ENCODE peak calls at places on chromosomes 13 and 19, in five cellular contexts. P, T, O, A and B are unnamed samples.

GRCh38 chr13:61255035-61255796 is 160.4 kb downstream of the PCDH20 start:
- DNase-seq in P (no peak), T (no peak), O (peak; percentile 35), A (no peak), B (no peak)

GRCh38 chr19:55097864-55098715 is 19.3 kb downstream of the PPP1R12C start:
- DNase-seq in P (no peak), T (no peak), O (no peak), A (no peak), B (peak; percentile 54)

GRCh38 chr13:23146811-23147245 is 34.0 kb upstream of the SGCG start:
- DNase-seq in P (no peak), T (no peak), O (no peak), A (no peak), B (no peak)

GRCh38 chr19:954672-955494 is 29.0 kb downstream of the ARID3A start:
- DNase-seq in P (no peak), T (no peak), O (peak; percentile 63), A (no peak), B (peak; percentile 45)

GRCh38 chr13:76828316-76828741 is 57.9 kb downstream of the KCTD12 start:
- DNase-seq in P (no peak), T (no peak), O (no peak), A (no peak), B (no peak)

GRCh38 chr13:106532111-106532929 is 3.1 kb downstream of the EFNB2 start:
- DNase-seq in P (no peak), T (no peak), O (peak; percentile 59), A (no peak), B (no peak)

GRCh38 chr13:102286326-102286725 is 115.5 kb downstream of the FGF14 start:
- DNase-seq in P (no peak), T (no peak), O (no peak), A (no peak), B (no peak)

GRCh38 chr19:4711211-4711610 is 12.4 kb downstream of the DPP9 start:
- DNase-seq in P (no peak), T (no peak), O (no peak), A (no peak), B (no peak)

GRCh38 chr13:112188298-112188610 is 121.3 kb downstream of the SOX1 start:
- DNase-seq in P (no peak), T (no peak), O (no peak), A (no peak), B (no peak)

GRCh38 chr13:71591380-71591779 is 275.6 kb downstream of the DACH1 start:
- DNase-seq in P (no peak), T (no peak), O (no peak), A (no peak), B (no peak)

GRCh38 chr19:40802300-40803169 is 3.5 kb downstream of the EGLN2 start:
- DNase-seq in P (no peak), T (no peak), O (no peak), A (no peak), B (no peak)

GRCh38 chr19:9431475-9431874 is 3.9 kb downstream of the ZNF266 start:
- DNase-seq in P (no peak), T (no peak), O (peak; percentile 58), A (no peak), B (no peak)

GRCh38 chr13:32381539-32381938 is 46.4 kb downstream of the N4BP2L1 start:
- DNase-seq in P (no peak), T (no peak), O (peak; percentile 71), A (no peak), B (no peak)

GRCh38 chr13:99658266-99658991 is 157.2 kb downstream of the TM9SF2 start:
- DNase-seq in P (no peak), T (peak; percentile 57), O (peak; percentile 83), A (no peak), B (no peak)

DNA sequence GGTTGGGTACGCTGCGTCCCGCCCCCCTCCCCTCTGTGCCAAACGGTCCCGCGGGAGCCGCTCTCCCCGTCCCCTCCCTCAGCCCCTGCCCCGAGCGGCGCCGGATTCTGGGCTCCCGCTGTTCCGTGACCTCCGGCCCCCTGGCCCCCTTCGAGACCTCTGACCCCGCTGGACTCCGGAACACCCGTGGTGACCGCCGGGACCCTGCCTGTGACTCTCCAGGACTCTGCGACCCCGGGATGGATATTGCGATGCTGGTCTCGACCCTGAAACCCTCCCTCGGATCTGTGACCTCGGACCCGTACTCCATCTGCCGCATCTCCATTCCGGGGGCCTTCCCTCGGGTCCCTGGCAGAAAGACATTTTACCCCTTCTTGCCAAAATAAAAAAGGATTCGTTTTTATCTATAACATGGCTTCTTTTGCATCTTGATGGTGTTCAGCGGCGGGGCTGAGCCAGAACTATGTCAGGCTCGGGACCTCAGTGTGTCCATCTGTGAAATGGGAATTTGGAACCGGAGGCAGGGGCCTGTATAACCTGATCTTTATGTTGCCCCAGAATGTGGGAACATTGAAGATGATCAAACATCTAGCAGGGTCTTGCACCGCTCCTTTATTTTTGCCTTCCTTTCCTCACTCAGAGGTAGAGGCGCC is 654 bp upstream of the MEGF8 start:
- DNase-seq in P (peak; percentile 29), T (peak; percentile 68), O (peak; percentile 47), A (no peak), B (no peak)
- H3K27ac ChIP-seq in P (no peak overlapping the region), T (no peak overlapping the region), O (no peak overlapping the region), A (no peak overlapping the region), B (no peak overlapping the region)

GRCh38 chr19:16626796-16627193 is 1.2 kb downstream of the MED26 start:
- DNase-seq in P (no peak), T (no peak), O (peak; percentile 21), A (no peak), B (no peak)

GRCh38 chr19:16627928-16628182 is 149 bp downstream of the MED26 start:
- DNase-seq in P (peak; percentile 30), T (no peak), O (no peak), A (no peak), B (no peak)

GRCh38 chr19:16627194-16627927 is 643 bp downstream of the MED26 start:
- DNase-seq in P (no peak), T (no peak), O (peak; percentile 52), A (no peak), B (no peak)

GRCh38 chr19:16628984-16629691 is 1.1 kb upstream of the MED26 start:
- DNase-seq in P (peak; percentile 53), T (no peak), O (no peak), A (no peak), B (no peak)

DNA sequence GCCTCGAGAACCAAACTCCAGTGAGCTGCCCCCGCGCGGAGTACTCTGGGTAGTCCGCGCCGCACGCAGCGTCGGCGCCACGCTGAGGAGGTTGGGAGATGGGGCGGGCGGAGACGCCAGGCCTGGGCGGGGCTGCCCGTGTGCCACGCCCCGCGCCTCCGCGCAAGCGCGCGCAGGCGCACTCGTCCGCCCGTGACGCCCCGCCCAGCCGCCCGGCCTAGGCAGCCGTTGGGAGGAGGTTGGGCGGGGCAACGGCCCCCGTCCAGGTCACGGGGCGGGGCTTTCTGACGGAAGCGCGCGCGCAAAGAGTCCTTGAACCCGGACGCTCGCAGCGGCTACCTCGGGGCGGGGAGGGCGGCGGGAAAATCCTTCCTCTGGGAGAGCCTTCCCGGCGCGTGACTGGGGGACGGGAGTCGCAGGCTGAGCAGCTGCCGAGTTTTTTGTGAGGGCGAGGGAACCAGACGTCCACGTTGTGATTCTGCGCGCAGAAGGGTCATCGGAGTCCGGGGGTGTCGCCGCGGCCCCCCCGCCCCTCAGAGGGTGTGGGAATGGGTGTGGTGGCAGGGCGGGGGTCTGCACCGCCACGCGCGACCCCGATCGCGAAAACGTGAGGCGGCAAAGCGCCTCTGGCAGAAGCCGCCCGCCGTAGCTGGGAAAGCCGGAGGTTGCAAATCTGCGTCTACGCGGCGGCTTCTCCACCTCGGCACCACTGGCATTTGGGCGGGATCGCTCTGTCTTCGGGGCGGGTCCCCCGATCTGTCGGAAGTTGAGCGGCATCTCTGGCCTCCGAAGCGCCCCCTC is at the start of gene MED26:
- DNase-seq in P (peak; percentile 97), T (peak; percentile 100), O (peak; percentile 98), A (peak; percentile 78), B (peak; percentile 90)
- TF ChIP-seq CTCF in P (peak; percentile 7), T (no peak), O (no peak), A (no peak), B (no peak)

DNA sequence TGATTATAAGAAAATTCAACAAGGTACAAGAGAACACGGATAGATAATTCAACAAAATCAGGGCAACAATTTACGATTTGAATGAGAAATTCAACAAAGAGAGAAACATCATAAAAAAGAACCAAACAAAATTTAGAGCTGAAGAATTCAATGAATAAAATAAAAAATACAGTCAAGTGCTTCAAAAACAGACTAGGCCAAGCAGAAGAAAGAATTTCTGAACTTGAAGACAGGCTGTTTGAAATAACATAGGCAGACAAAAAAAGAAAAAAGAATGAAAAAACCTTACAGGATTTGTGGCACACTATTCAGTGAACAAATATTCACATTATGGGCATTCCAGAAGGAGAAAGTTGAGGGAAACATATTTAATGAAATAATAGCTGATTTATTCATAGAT is 31.1 kb downstream of the ZNF283 start:
- DNase-seq in P (no peak), T (no peak), O (no peak), A (no peak), B (no peak)
- H3K27ac ChIP-seq in P (no peak overlapping the region), T (no peak overlapping the region), O (no peak overlapping the region), A (no peak overlapping the region), B (no peak overlapping the region)

GRCh38 chr19:50476943-50477264 is 256 bp upstream of the GARIN5A start:
- DNase-seq in P (no peak), T (no peak), O (no peak), A (no peak), B (no peak)

GRCh38 chr19:50479761-50480251 is 3.2 kb upstream of the GARIN5A start:
- DNase-seq in P (no peak), T (peak; percentile 35), O (no peak), A (no peak), B (no peak)

GRCh38 chr19:50480281-50481111 is 3.8 kb upstream of the GARIN5A start:
- DNase-seq in P (no peak), T (peak; percentile 46), O (no peak), A (no peak), B (no peak)

GRCh38 chr19:50477751-50478515 is 1.3 kb upstream of the GARIN5A start:
- DNase-seq in P (no peak), T (peak; percentile 36), O (no peak), A (no peak), B (no peak)

DNA sequence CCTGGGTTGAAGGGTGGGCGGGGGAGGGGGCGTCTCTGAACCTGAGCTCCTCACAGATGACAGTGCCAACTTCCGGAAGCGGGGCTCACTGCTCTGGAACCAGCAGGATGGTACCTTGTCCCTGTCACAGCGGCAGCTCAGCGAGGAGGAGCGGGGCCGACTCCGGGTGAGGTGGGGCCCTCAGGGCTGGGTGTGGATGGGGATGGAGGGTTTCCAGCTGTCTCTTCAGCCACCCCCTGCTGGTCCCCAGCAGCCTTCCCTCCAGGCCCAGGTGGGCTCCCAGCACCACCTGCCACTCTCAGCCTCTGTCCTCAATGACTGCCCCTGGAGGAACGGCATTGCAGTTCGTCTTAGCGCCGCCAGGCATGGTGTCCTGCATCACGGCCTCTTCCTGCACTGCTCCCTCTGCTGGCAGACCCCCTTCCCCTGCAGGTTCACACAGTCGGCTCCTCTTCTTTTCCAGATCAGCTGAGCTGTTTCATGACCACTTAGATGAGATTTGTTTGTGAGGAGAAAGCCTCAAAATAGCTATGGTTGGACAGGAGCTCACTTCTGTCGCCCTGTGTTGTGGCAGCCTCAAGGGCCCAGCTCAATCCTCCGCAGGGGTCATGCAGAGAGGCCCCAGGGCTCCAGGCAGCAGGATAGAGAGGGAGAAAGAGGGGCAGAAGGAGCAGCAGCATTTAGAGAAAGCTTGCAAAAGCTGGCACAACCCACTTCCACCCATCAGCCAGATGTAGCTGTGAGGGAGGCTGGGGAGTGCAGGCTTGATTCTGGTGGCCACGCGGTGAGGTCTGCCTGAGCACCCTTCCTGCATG is 2.5 kb upstream of the GARIN5A start:
- DNase-seq in P (no peak), T (peak; percentile 43), O (peak; percentile 59), A (no peak), B (no peak)
- TF ChIP-seq CTCF in P (no peak), T (no peak), O (peak; percentile 53), A (peak; percentile 14), B (peak; percentile 31)

GRCh38 chr13:40344270-40345148 is 321.9 kb downstream of the FOXO1 start:
- DNase-seq in P (no peak), T (no peak), O (no peak), A (no peak), B (no peak)
- H3K27ac ChIP-seq in P (peak overlapping the region; percentile 14), T (no peak overlapping the region), O (no peak overlapping the region), A (no peak overlapping the region), B (no peak overlapping the region)